ENCODE peak calls at places on chromosomes 13 and 19, in four cellular contexts. T, H, E and N are unnamed samples.

GRCh38 chr19:53294786-53295441 is 27.4 kb upstream of the VN1R4 start:
- DNase-seq in T (no peak), H (no peak), E (no peak), N (no peak)

GRCh38 chr19:17510220-17510993 is 1.0 kb upstream of the PGLS start:
- DNase-seq in T (no peak), H (no peak), E (no peak), N (no peak)

GRCh38 chr13:19590423-19590822 is 29.1 kb upstream of the TPTE2 start:
- DNase-seq in T (no peak), H (no peak), E (no peak), N (no peak)

GRCh38 chr19:28883241-28883693 is 329.7 kb downstream of the UQCRFS1 start:
- DNase-seq in T (no peak), H (no peak), E (no peak), N (no peak)

GRCh38 chr13:73090116-73090811 is 31.5 kb downstream of the KLF5 start:
- DNase-seq in T (peak; percentile 48), H (no peak), E (peak; percentile 66), N (peak; percentile 15)

GRCh38 chr13:51317262-51317661 is 22.2 kb upstream of the SERPINE3 start:
- DNase-seq in T (no peak), H (no peak), E (no peak), N (no peak)

GRCh38 chr19:18543814-18544475 is 572 bp upstream of the FKBP8 start:
- DNase-seq in T (no peak), H (peak; percentile 55), E (peak; percentile 78), N (no peak)

GRCh38 chr19:48368942-48369341 is 4.8 kb downstream of the SYNGR4 start:
- DNase-seq in T (no peak), H (no peak), E (no peak), N (no peak)

GRCh38 chr13:50318887-50319286 is 303.6 kb downstream of the KCNRG start:
- DNase-seq in T (no peak), H (no peak), E (no peak), N (no peak)

GRCh38 chr19:6378036-6378435 is 2.3 kb upstream of the PSPN start:
- DNase-seq in T (no peak), H (no peak), E (no peak), N (no peak)

GRCh38 chr19:7900401-7900870 is 3.2 kb upstream of the MAP2K7 start:
- DNase-seq in T (no peak), H (no peak), E (no peak), N (no peak)

GRCh38 chr13:30798776-30799625 is 63.7 kb downstream of the ALOX5AP start:
- DNase-seq in T (peak; percentile 66), H (no peak), E (no peak), N (no peak)

GRCh38 chr19:55369651-55370304 is 485 bp downstream of the IL11 start:
- DNase-seq in T (peak; percentile 88), H (no peak), E (peak; percentile 99), N (peak; percentile 57)